ENCODE peak calls at places on chromosomes 1 and 21, in ten cellular contexts. A is tibial artery; J is D721Med; U is ovary; M is endothelial cell; L is GM13976; R is GM20000; S is CD4-positive, alpha-beta T cell; O is brain microvascular endothelial cell; D is lower leg skin. K is an unnamed sample.
A peak's percentile ranks its signal among the peaks of the same experiment; 100 is the strongest.

GRCh38 chr21:42403611-42404231 is at the start of gene UBASH3A:
- DNase-seq in A (no peak), J (no peak), U (no peak), M (no peak), L (no peak), R (no peak), S (peak; percentile 47), O (no peak), D (no peak), K (no peak)

GRCh38 chr1:34125721-34126380 is 39.2 kb downstream of the CSMD2 start:
- DNase-seq in A (no peak), J (no peak), U (no peak), M (no peak), L (no peak), R (no peak), S (no peak), O (no peak), D (no peak), K (peak; percentile 66)

GRCh38 chr21:17436626-17437111 is 76.2 kb upstream of the CXADR start:
- DNase-seq in A (no peak), J (no peak), U (no peak), M (no peak), L (no peak), R (no peak), S (no peak), O (no peak), D (no peak), K (no peak)

GRCh38 chr1:201404016-201404598 is 5.0 kb upstream of the LAD1 start:
- DNase-seq in A (no peak), J (no peak), U (no peak), M (no peak), L (no peak), R (no peak), S (no peak), O (no peak), D (no peak), K (no peak)

GRCh38 chr1:222171005-222171404 is 376.9 kb downstream of the HHIPL2 start:
- DNase-seq in A (no peak), J (no peak), U (no peak), M (no peak), L (peak; percentile 31), R (peak; percentile 36), S (no peak), O (peak; percentile 29), D (no peak), K (no peak)

GRCh38 chr1:9167638-9168037 is 38.7 kb upstream of the GPR157 start:
- DNase-seq in A (no peak), J (no peak), U (no peak), M (no peak), L (no peak), R (no peak), S (no peak), O (no peak), D (no peak), K (no peak)

GRCh38 chr1:48208251-48208650 is 14.3 kb upstream of the SLC5A9 start:
- DNase-seq in A (no peak), J (no peak), U (no peak), M (no peak), L (no peak), R (no peak), S (no peak), O (no peak), D (no peak), K (no peak)

GRCh38 chr1:65422241-65423203 is 2.1 kb downstream of the LEPR start:
- DNase-seq in A (no peak), J (no peak), U (no peak), M (no peak), L (no peak), R (no peak), S (no peak), O (peak; percentile 43), D (no peak), K (no peak)

GRCh38 chr1:212453156-212453857 is 20.6 kb downstream of the NENF start:
- DNase-seq in A (no peak), J (no peak), U (no peak), M (no peak), L (no peak), R (no peak), S (no peak), O (no peak), D (no peak), K (no peak)

GRCh38 chr1:159443063-159443750 is 3.7 kb downstream of the OR10J1 start:
- DNase-seq in A (no peak), J (no peak), U (no peak), M (no peak), L (no peak), R (no peak), S (no peak), O (no peak), D (no peak), K (no peak)

DNA sequence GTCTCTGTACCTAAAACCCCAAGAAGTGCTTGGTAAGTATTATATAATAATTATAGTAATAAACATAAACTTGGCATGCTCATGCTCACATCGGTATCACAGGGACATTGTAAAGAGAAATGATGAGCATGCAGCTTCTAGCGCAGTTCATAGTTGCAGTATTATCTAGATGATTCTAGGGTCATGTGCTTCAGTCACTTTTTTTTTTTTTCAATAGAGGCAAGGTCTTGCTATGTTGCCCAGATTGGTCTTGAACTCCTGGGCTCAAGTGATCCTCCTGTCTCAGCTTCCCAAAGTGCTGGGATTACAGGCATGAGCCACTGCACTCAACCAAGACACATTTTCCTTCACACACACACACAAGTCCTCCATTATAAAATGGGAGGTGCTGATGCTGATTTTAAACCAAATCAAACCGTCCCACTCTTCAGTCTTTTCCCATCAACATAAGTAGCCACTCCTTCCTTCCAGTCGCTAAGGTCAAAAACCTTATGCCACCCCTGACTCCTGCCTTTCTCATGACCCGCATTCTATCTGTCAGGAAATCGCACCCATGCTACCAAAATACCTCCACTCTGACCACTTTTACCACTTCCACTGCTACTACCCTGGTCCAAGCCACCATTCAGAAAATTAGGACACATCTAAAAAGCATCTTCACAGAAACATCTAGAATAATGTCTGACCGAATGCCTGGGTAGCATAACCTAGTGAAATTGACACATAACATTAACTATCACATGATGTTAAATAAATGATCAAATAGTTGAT is 28.2 kb upstream of the IFNGR2 start:
- DNase-seq in A (no peak), J (no peak), U (no peak), M (no peak), L (no peak), R (no peak), S (no peak), O (no peak), D (peak; percentile 34), K (no peak)
- TF ChIP-seq CTCF in A (no peak), J (no peak), U (no peak), M (no peak), L (no peak), R (no peak), S (peak; percentile 45), O (no peak), D (no peak), K (peak; percentile 1)

GRCh38 chr1:77888071-77888428 is 374 bp upstream of the NEXN start:
- DNase-seq in A (no peak), J (no peak), U (no peak), M (no peak), L (peak; percentile 35), R (no peak), S (no peak), O (peak; percentile 53), D (no peak), K (no peak)
- TF ChIP-seq CTCF in A (no peak), J (no peak), U (no peak), M (no peak), L (no peak), R (no peak), S (no peak), O (peak; percentile 46), D (no peak), K (no peak)

GRCh38 chr1:162939035-162939434 is 78.1 kb upstream of the CCDC190 start:
- DNase-seq in A (no peak), J (no peak), U (no peak), M (no peak), L (no peak), R (no peak), S (no peak), O (no peak), D (no peak), K (no peak)
- TF ChIP-seq CTCF in A (no peak), J (peak; percentile 41), U (no peak), M (no peak), L (no peak), R (no peak), S (no peak), O (no peak), D (no peak), K (no peak)

GRCh38 chr1:10779201-10779600 is 17.2 kb downstream of the CASZ1 start:
- DNase-seq in A (no peak), J (no peak), U (no peak), M (no peak), L (no peak), R (no peak), S (no peak), O (no peak), D (no peak), K (no peak)
- TF ChIP-seq CTCF in A (no peak), J (no peak), U (no peak), M (no peak), L (no peak), R (no peak), S (no peak), O (no peak), D (no peak), K (no peak)

GRCh38 chr1:167439301-167439988 is 78.9 kb downstream of the CD247 start:
- DNase-seq in A (no peak), J (peak; percentile 90), U (no peak), M (peak; percentile 53), L (peak; percentile 63), R (no peak), S (no peak), O (peak; percentile 27), D (peak; percentile 87), K (peak; percentile 71)
- TF ChIP-seq CTCF in A (no peak), J (no peak), U (no peak), M (no peak), L (no peak), R (no peak), S (no peak), O (peak; percentile 38), D (no peak), K (peak; percentile 22)

DNA sequence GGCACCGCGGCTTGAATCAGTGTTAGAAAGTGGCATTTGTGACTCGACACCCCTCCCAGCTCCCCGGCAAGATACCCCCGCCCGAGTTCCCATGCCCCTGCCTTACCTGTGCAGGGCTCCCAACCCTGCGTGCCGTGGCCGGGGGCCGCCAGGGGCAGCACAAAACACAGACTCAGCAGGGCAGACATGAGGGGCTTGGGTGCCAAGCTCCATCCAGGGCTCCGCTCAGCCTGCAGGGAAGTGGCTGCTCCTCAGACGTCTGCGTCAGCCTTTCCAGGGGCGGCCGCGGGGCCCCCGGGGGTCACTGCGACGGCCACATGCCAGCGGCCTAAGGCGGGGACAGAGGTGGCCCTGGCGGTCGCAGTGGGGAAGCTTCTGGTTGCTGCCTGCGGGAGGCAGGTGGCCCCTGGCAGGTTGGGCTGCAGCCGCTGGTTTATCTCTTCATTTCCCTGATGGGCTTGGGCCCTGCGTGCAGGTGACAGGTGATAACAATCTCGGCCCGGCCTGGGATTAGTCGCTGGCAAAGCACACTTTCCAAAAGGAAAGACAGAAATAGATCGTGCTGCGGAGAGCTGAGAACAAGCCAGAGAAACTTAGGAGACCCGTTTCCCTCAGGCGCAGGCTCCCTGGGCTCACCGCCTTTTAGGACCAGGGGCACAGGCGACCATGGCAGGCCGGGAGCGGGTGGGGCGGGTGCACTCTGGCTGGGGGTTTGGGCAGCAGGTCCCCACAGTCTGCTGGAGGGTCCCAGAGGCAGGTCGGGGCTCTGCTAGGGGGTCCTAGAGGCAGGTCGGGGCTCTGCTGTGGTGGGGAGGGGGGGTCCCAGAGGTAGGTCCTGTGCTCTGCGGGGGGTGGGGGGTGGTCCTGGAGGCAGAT is at the start of gene TSPEAR:
- DNase-seq in A (peak; percentile 56), J (no peak), U (no peak), M (no peak), L (no peak), R (no peak), S (no peak), O (no peak), D (peak; percentile 78), K (peak; percentile 78)
- TF ChIP-seq CTCF in A (no peak), J (no peak), U (no peak), M (no peak), L (no peak), R (no peak), S (no peak), O (no peak), D (no peak), K (no peak)

K was measured in osteocyte.